ENCODE peak calls at places on chromosomes 16 and 17, in four cellular contexts. F, B, G and A are unnamed samples.

GRCh38 chr17:45432405-45433113 is at the start of gene ARHGAP27:
- DNase-seq in F (no peak), B (no peak), G (no peak), A (no peak)

GRCh38 chr17:28700830-28701492 is 10.7 kb downstream of the PROCA1 start:
- DNase-seq in F (no peak), B (no peak), G (no peak), A (no peak)

GRCh38 chr17:4276514-4276913 is 12.7 kb upstream of the ANKFY1 start:
- DNase-seq in F (no peak), B (no peak), G (no peak), A (no peak)

GRCh38 chr17:45428954-45429337 is 3.7 kb downstream of the ARHGAP27 start:
- DNase-seq in F (no peak), B (no peak), G (no peak), A (no peak)

GRCh38 chr16:11524098-11524760 is 62.5 kb downstream of the LITAF start:
- DNase-seq in F (no peak), B (no peak), G (no peak), A (no peak)

GRCh38 chr17:76076100-76076764 is 1.7 kb downstream of the GALR2 start:
- DNase-seq in F (no peak), B (no peak), G (no peak), A (no peak)

GRCh38 chr17:2102931-2103398 is 48.1 kb downstream of the HIC1 start:
- DNase-seq in F (no peak), B (no peak), G (no peak), A (no peak)

GRCh38 chr17:78128616-78129384 is at the start of gene TMC6:
- DNase-seq in F (peak), B (no peak), G (no peak), A (peak)

GRCh38 chr17:68290268-68290954 is 516 bp downstream of the SLC16A6 start:
- DNase-seq in F (peak), B (peak), G (no peak), A (no peak)

GRCh38 chr17:32609085-32609484 is 122.3 kb downstream of the CDK5R1 start:
- DNase-seq in F (peak), B (no peak), G (no peak), A (no peak)

GRCh38 chr17:75854881-75855309 is 240 bp downstream of the WBP2 start:
- DNase-seq in F (no peak), B (no peak), G (no peak), A (no peak)

GRCh38 chr17:78738698-78739097 is 43.4 kb downstream of the CYTH1 start:
- DNase-seq in F (no peak), B (no peak), G (no peak), A (no peak)

GRCh38 chr16:80716564-80717139 is 87.7 kb downstream of the CDYL2 start:
- DNase-seq in F (no peak), B (no peak), G (no peak), A (no peak)

GRCh38 chr16:11707679-11708197 is 34.9 kb downstream of the TXNDC11 start:
- DNase-seq in F (no peak), B (no peak), G (no peak), A (no peak)

GRCh38 chr16:72932677-72933335 is 115.1 kb downstream of the ZFHX3 start:
- DNase-seq in F (no peak), B (no peak), G (no peak), A (no peak)

GRCh38 chr16:1777375-1778199 is 4.7 kb upstream of the MRPS34 start:
- DNase-seq in F (no peak), B (peak), G (no peak), A (no peak)

GRCh38 chr16:30896203-30896889 is at the start of gene CTF1:
- DNase-seq in F (no peak), B (peak), G (no peak), A (peak)

GRCh38 chr16:63067141-63067540 is 1030.9 kb upstream of the CDH8 start:
- DNase-seq in F (no peak), B (no peak), G (no peak), A (no peak)

GRCh38 chr17:55750750-55751641 is at the start of gene PCTP:
- DNase-seq in F (peak), B (peak), G (peak), A (peak)
- TF ChIP-seq CTCF in F (peak), B (peak), G (no peak), A (peak)

GRCh38 chr17:63774141-63774981 is at the start of gene DDX42:
- DNase-seq in F (no peak), B (peak), G (peak), A (peak)
- TF ChIP-seq CTCF in F (no peak), B (no peak), G (no peak), A (peak)

GRCh38 chr17:489758-490329 is 137.2 kb upstream of the RPH3AL start:
- DNase-seq in F (peak), B (peak), G (no peak), A (peak)

GRCh38 chr17:491086-492014 is 138.7 kb upstream of the RPH3AL start:
- DNase-seq in F (no peak), B (peak), G (no peak), A (peak)

GRCh38 chr17:492015-492399 is 139.4 kb upstream of the RPH3AL start:
- DNase-seq in F (no peak), B (no peak), G (no peak), A (no peak)

GRCh38 chr17:493666-494065 is 141.1 kb upstream of the RPH3AL start:
- DNase-seq in F (no peak), B (no peak), G (no peak), A (no peak)

GRCh38 chr17:488993-489757 is 136.6 kb upstream of the RPH3AL start:
- DNase-seq in F (no peak), B (peak), G (no peak), A (peak)
- TF ChIP-seq CTCF in F (no peak), B (no peak), G (no peak), A (no peak)

GRCh38 chr17:72479113-72479512 is 358.3 kb downstream of the SOX9 start:
- DNase-seq in F (no peak), B (no peak), G (no peak), A (no peak)
- TF ChIP-seq CTCF in F (no peak), B (no peak), G (no peak), A (no peak)

GRCh38 chr16:53022374-53022773 is 30.3 kb downstream of the CHD9NB start:
- DNase-seq in F (no peak), B (peak), G (no peak), A (peak)
- TF ChIP-seq CTCF in F (no peak), B (peak), G (no peak), A (peak)

GRCh38 chr17:17348872-17349723 is 45.9 kb downstream of the NT5M start:
- DNase-seq in F (no peak), B (no peak), G (no peak), A (no peak)

GRCh38 chr17:17349724-17350106 is 46.5 kb downstream of the NT5M start:
- DNase-seq in F (no peak), B (no peak), G (no peak), A (no peak)

GRCh38 chr17:17351356-17351891 is 48.3 kb downstream of the NT5M start:
- DNase-seq in F (no peak), B (no peak), G (no peak), A (no peak)

GRCh38 chr17:17351901-17352781 is 49.0 kb downstream of the NT5M start:
- DNase-seq in F (no peak), B (peak), G (no peak), A (no peak)

GRCh38 chr17:17350491-17351355 is 47.5 kb downstream of the NT5M start:
- DNase-seq in F (no peak), B (no peak), G (no peak), A (no peak)
- TF ChIP-seq CTCF in F (no peak), B (no peak), G (no peak), A (no peak)

DNA sequence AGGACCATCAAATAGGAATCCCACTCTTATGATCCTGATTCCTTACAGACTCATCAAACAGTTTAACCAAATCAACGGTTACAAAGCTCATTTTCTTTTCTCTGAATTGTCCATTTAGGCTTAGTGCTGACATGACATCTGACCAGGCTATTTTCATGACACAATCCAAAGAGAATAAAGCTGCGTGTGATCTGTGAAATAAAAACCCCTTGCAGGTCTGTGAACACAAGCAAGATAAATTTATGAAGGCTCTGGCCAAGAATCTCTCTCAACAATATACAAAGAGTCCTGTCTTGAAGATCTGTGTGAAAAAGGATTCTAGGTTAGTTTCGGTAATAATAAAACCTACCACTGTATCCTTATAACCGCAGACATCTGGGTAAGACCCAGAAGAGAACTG is 22.0 kb downstream of the COG1 start:
- DNase-seq in F (no peak), B (no peak), G (no peak), A (no peak)
- TF ChIP-seq CTCF in F (no peak), B (no peak), G (no peak), A (no peak)

GRCh38 chr16:87380403-87380802 is 3.2 kb downstream of the FBXO31 start:
- DNase-seq in F (no peak), B (no peak), G (no peak), A (no peak)

GRCh38 chr16:87384162-87384999 is 805 bp upstream of the FBXO31 start:
- DNase-seq in F (no peak), B (peak), G (no peak), A (no peak)

GRCh38 chr16:87382023-87382785 is 1.4 kb downstream of the FBXO31 start:
- DNase-seq in F (no peak), B (no peak), G (no peak), A (no peak)

GRCh38 chr16:87380875-87381274 is 2.7 kb downstream of the FBXO31 start:
- DNase-seq in F (no peak), B (no peak), G (no peak), A (no peak)

DNA sequence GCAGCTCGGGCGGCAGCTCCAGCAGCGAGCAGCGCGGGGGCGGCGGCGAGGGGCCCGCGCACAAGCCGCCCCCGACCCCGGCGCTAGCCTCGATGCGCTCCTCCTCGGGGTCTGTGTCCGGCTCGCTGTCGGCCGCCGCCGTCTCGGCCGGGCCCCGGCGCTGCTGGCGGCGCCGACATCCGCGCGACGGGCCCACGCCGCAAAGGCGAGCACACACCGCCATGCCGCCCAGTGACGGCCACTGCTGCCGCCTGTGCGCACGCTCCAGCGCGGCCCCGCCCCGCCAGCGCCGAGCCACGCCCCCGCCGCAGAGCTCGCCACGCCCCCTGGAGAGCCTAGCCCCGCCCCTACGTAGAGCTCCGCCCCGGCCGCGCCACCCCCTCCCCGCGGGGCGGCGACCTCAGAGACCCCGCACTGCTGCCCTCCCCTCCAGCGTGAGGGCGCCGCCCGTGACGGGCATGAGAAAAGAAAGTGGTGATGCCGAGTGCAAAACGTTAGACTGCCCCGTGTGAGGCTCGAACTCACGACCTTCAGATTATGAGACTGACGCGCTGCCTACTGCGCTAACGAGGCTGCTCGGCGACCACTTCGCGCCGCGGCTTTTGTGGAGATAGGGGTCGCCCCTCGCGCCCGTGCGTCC is at the start of gene FBXO31:
- DNase-seq in F (peak), B (peak), G (peak), A (peak)
- TF ChIP-seq CTCF in F (no peak), B (no peak), G (no peak), A (no peak)

GRCh38 chr17:6327007-6327406 is 107.9 kb downstream of the AIPL1 start:
- DNase-seq in F (no peak), B (no peak), G (no peak), A (no peak)
- TF ChIP-seq CTCF in F (no peak), B (no peak), G (no peak), A (no peak)

GRCh38 chr16:67865318-67865717 is 7.5 kb upstream of the EDC4 start:
- DNase-seq in F (no peak), B (no peak), G (no peak), A (no peak)
- TF ChIP-seq CTCF in F (peak), B (no peak), G (no peak), A (peak)